ENCODE peak calls at places on chromosome 15, in six cellular contexts. N is K562, D is NT2/D1, O is SK-N-SH, P is IMR-90, C is Karpas-422. W is an unnamed sample.

GRCh38 chr15:85116925-85117646 is 135.4 kb downstream of the PDE8A start:
- DNase-seq in P (peak; percentile 38), N (no peak), C (peak; percentile 29), D (no peak), O (no peak), W (no peak)

GRCh38 chr15:83372434-83372873 is 74.7 kb upstream of the SH3GL3 start:
- DNase-seq in P (no peak), D (no peak), C (no peak), O (no peak), N (no peak), W (peak; percentile 57)

GRCh38 chr15:93566777-93567176 is 477.8 kb upstream of the RGMA start:
- DNase-seq in C (no peak), P (no peak), N (no peak), D (no peak), O (no peak), W (no peak)

GRCh38 chr15:44535509-44536297 is 1.2 kb upstream of the EIF3J start:
- DNase-seq in C (peak; percentile 67), O (peak; percentile 35), D (no peak), P (no peak), N (no peak), W (peak; percentile 72)

GRCh38 chr15:67543348-67543718 is 830 bp downstream of the MAP2K5 start:
- DNase-seq in N (peak; percentile 18), O (peak; percentile 56), P (peak; percentile 5), C (peak; percentile 40), D (no peak), W (no peak)

GRCh38 chr15:37933685-37934084 is 755 bp upstream of the TMCO5A start:
- DNase-seq in O (no peak), N (no peak), P (peak; percentile 93), D (no peak), C (no peak), W (no peak)

GRCh38 chr15:39142500-39142899 is 438.4 kb upstream of the THBS1 start:
- DNase-seq in C (no peak), P (no peak), D (no peak), N (no peak), O (no peak), W (no peak)

GRCh38 chr15:48825075-48825474 is 14.2 kb upstream of the CEP152 start:
- DNase-seq in N (no peak), O (no peak), C (no peak), D (no peak), P (no peak), W (no peak)

GRCh38 chr15:71435552-71435951 is 320.3 kb downstream of the THSD4 start:
- DNase-seq in N (no peak), P (no peak), C (no peak), O (no peak), D (no peak), W (no peak)

GRCh38 chr15:69035205-69035917 is 20.9 kb downstream of the NOX5 start:
- DNase-seq in D (no peak), O (no peak), C (peak; percentile 53), N (peak; percentile 71), P (no peak), W (peak; percentile 90)

GRCh38 chr15:90974216-90974615 is 19.5 kb downstream of the RCCD1 start:
- DNase-seq in O (no peak), C (no peak), N (no peak), D (no peak), P (no peak), W (no peak)

GRCh38 chr15:90225047-90225446 is 8.7 kb downstream of the CIB1 start:
- DNase-seq in O (no peak), P (no peak), C (no peak), D (no peak), N (no peak), W (no peak)

GRCh38 chr15:93235926-93236781 is 147.1 kb upstream of the RGMA start:
- DNase-seq in D (no peak), P (no peak), N (no peak), C (no peak), O (no peak), W (no peak)

GRCh38 chr15:101539930-101540329 is 50.4 kb upstream of the PCSK6 start:
- DNase-seq in O (no peak), N (no peak), D (no peak), C (no peak), P (no peak), W (peak; percentile 7)

GRCh38 chr15:35308802-35309201 is 223.7 kb upstream of the NANOGP8 start:
- DNase-seq in C (no peak), O (no peak), D (no peak), P (peak; percentile 98), N (no peak), W (no peak)

GRCh38 chr15:101179341-101180153 is 72.3 kb downstream of the CHSY1 start:
- DNase-seq in C (no peak), N (no peak), P (peak; percentile 74), O (no peak), D (no peak), W (no peak)

GRCh38 chr15:47688573-47689086 is 28.7 kb upstream of the SEMA6D start:
- DNase-seq in C (no peak), N (no peak), D (no peak), O (no peak), P (peak; percentile 83), W (no peak)

GRCh38 chr15:68524753-68525584 is 53.8 kb upstream of the CORO2B start:
- DNase-seq in D (no peak), N (no peak), O (no peak), C (no peak), P (peak; percentile 87), W (no peak)

GRCh38 chr15:27059610-27060202 is 88.7 kb downstream of the GABRG3 start:
- DNase-seq in O (peak; percentile 79), N (peak; percentile 88), C (peak; percentile 77), D (peak; percentile 51), P (peak; percentile 11), W (peak; percentile 90)

GRCh38 chr15:100572362-100572983 is 29.5 kb downstream of the LINS1 start:
- DNase-seq in N (no peak), C (peak; percentile 81), P (peak; percentile 23), O (no peak), D (no peak), W (no peak)

GRCh38 chr15:30921106-30921505 is 17.4 kb downstream of the FAN1 start:
- DNase-seq in O (no peak), P (no peak), N (no peak), D (no peak), C (no peak), W (no peak)

GRCh38 chr15:30924353-30924752 is 20.6 kb downstream of the FAN1 start:
- DNase-seq in O (no peak), D (no peak), N (no peak), C (no peak), P (peak; percentile 73), W (no peak)

GRCh38 chr15:30923429-30923828 is 19.7 kb downstream of the FAN1 start:
- DNase-seq in N (no peak), D (no peak), O (no peak), C (no peak), P (no peak), W (no peak)

GRCh38 chr15:30921781-30922371 is 18.2 kb downstream of the FAN1 start:
- DNase-seq in N (no peak), D (no peak), P (no peak), C (no peak), O (peak; percentile 76), W (peak; percentile 61)

GRCh38 chr15:30922469-30923311 is 19.0 kb downstream of the FAN1 start:
- DNase-seq in P (peak; percentile 50), O (no peak), D (peak; percentile 79), N (no peak), C (no peak), W (peak; percentile 84)
- H3K9ac ChIP-seq in P (no peak overlapping the region), O (no peak overlapping the region), D (peak overlapping the region; percentile 56), N (no peak overlapping the region), C (no peak overlapping the region), W (peak overlapping the region; percentile 18)

GRCh38 chr15:88635343-88635742 is 3.5 kb upstream of the ISG20 start:
- DNase-seq in O (no peak), N (no peak), C (no peak), D (no peak), P (no peak), W (no peak)
- H3K4me1 ChIP-seq in O (peaks cover 2% of the 10 kb centered on the region), N (peaks cover 20% of the 10 kb centered on the region), C (peaks cover 73% of the 10 kb centered on the region), D (peaks cover 19% of the 10 kb centered on the region), P (peaks cover 21% of the 10 kb centered on the region), W (peaks cover 11% of the 10 kb centered on the region)

GRCh38 chr15:42053010-42053409 is 32.2 kb upstream of the PLA2G4E start:
- DNase-seq in C (no peak), N (no peak), O (no peak), D (no peak), P (no peak), W (peak; percentile 24)

GRCh38 chr15:42053914-42054313 is 33.1 kb upstream of the PLA2G4E start:
- DNase-seq in N (no peak), O (no peak), D (no peak), C (no peak), P (no peak), W (no peak)

GRCh38 chr15:42048821-42049200 is 28.0 kb upstream of the PLA2G4E start:
- DNase-seq in N (no peak), C (no peak), D (no peak), O (no peak), P (no peak), W (peak; percentile 79)

GRCh38 chr15:42048080-42048820 is 27.4 kb upstream of the PLA2G4E start:
- DNase-seq in D (no peak), P (no peak), O (no peak), C (no peak), N (no peak), W (no peak)

GRCh38 chr15:42050484-42051255 is 29.8 kb upstream of the PLA2G4E start:
- DNase-seq in N (no peak), C (no peak), P (no peak), D (no peak), O (no peak), W (peak; percentile 47)
- H3K4me3 ChIP-seq in N (no peak overlapping the region), C (no peak overlapping the region), P (no peak overlapping the region), D (no peak overlapping the region), O (no peak overlapping the region), W (no peak overlapping the region)

GRCh38 chr15:74460903-74461846 is at the start of gene UBL7:
- DNase-seq in P (peak; percentile 95), C (peak; percentile 99), O (peak; percentile 94), D (peak; percentile 97), N (peak; percentile 93), W (peak; percentile 100)

GRCh38 chr15:74463634-74464033 is 2.7 kb upstream of the UBL7 start:
- DNase-seq in D (no peak), N (no peak), P (no peak), C (no peak), O (no peak), W (no peak)

GRCh38 chr15:74460298-74460697 is 662 bp downstream of the UBL7 start:
- DNase-seq in O (peak; percentile 33), N (no peak), C (peak; percentile 68), P (no peak), D (no peak), W (no peak)

GRCh38 chr15:74464216-74464615 is 3.3 kb upstream of the UBL7 start:
- DNase-seq in P (no peak), N (no peak), C (peak; percentile 57), D (no peak), O (no peak), W (no peak)

DNA sequence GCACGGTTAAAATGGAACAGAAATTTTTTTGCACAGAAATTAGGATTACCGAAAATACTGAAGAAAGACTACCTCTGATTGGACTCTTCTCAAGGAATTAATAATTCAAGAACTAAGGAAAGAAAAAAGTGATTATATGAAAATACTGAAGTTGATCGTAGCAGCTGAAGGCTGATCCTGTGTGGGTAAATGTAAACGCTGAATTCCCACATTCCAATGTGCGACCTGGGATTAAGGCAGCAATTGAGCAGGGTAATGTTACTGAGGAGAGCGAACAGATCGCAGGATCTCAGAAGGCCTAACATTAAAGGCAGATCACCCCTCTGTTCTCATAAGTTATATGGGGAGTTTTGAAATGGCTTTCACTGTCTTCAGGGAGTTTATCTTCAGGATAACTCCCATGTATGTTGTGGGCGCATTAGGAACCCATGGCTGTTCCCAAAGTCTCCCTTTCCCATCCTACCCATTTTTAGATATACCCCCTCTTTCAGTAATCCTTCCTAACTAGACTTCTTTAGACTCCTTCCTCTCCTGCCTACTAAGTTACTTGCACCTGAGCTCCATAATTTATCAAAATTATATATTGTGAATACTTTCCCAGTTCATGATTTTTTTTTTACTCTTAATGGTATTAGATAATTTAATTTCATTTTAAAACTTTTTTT is 1.0 kb upstream of the UBL7 start:
- DNase-seq in D (no peak), N (no peak), C (peak; percentile 45), P (no peak), O (no peak), W (no peak)
- H3K9ac ChIP-seq in D (peak overlapping the region; percentile 88), N (peak overlapping the region; percentile 86), C (peak overlapping the region; percentile 85), P (peak overlapping the region; percentile 70), O (peak overlapping the region; percentile 69), W (peak overlapping the region; percentile 56)

W was measured in endodermal cell.